ENCODE peak calls at places on chromosome 19, in ten cellular contexts. A is iPS DF 6.9; T is upper lobe of right lung; Q is hepatocyte; N is A549; C is neuronal stem cell; S is CD4-positive, CD25-positive, alpha-beta regulatory T cell; F is tibial nerve; J is tibial artery; Y is neural progenitor cell. W is an unnamed sample.
A peak's percentile ranks its signal among the peaks of the same experiment; 100 is the strongest.

GRCh38 chr19:40701758-40702157 is 11.3 kb upstream of the NUMBL start:
- DNase-seq in A (no peak), T (no peak), Q (no peak), N (no peak), C (no peak), S (no peak), F (no peak), J (no peak), Y (no peak), W (no peak)

GRCh38 chr19:49315111-49315510 is 9.9 kb downstream of the SLC6A16 start:
- DNase-seq in A (no peak), T (no peak), Q (no peak), N (no peak), C (no peak), S (no peak), F (no peak), J (no peak), Y (peak; percentile 44), W (no peak)

GRCh38 chr19:3692141-3693029 is 7.9 kb downstream of the PIP5K1C start:
- DNase-seq in A (no peak), T (no peak), Q (no peak), N (no peak), C (no peak), S (peak; percentile 47), F (no peak), J (no peak), Y (no peak), W (no peak)

GRCh38 chr19:28023064-28023463 is 1189.9 kb downstream of the UQCRFS1 start:
- DNase-seq in A (no peak), T (no peak), Q (peak; percentile 21), N (no peak), C (no peak), S (no peak), F (no peak), J (no peak), Y (no peak), W (no peak)

GRCh38 chr19:38949580-38950367 is 19.0 kb downstream of the MRPS12 start:
- DNase-seq in A (peak; percentile 95), T (peak; percentile 95), Q (peak; percentile 92), N (no peak), C (peak; percentile 80), S (peak; percentile 65), F (peak; percentile 62), J (peak; percentile 84), Y (peak; percentile 99), W (no peak)

GRCh38 chr19:13152356-13152853 is 2.2 kb downstream of the IER2 start:
- DNase-seq in A (no peak), T (no peak), Q (no peak), N (no peak), C (no peak), S (no peak), F (peak; percentile 20), J (no peak), Y (peak; percentile 71), W (no peak)

GRCh38 chr19:42191855-42192254 is 25.6 kb downstream of the DEDD2 start:
- DNase-seq in A (no peak), T (no peak), Q (peak; percentile 85), N (peak; percentile 94), C (no peak), S (no peak), F (no peak), J (no peak), Y (no peak), W (no peak)

GRCh38 chr19:11699931-11700794 is 38.6 kb downstream of the ZNF823 start:
- DNase-seq in A (no peak), T (no peak), Q (peak; percentile 59), N (no peak), C (no peak), S (peak; percentile 21), F (peak; percentile 9), J (no peak), Y (peak; percentile 37), W (peak; percentile 63)

GRCh38 chr19:42067315-42067888 is 2.6 kb downstream of the GRIK5 start:
- DNase-seq in A (no peak), T (no peak), Q (no peak), N (no peak), C (no peak), S (no peak), F (no peak), J (no peak), Y (no peak), W (no peak)

DNA sequence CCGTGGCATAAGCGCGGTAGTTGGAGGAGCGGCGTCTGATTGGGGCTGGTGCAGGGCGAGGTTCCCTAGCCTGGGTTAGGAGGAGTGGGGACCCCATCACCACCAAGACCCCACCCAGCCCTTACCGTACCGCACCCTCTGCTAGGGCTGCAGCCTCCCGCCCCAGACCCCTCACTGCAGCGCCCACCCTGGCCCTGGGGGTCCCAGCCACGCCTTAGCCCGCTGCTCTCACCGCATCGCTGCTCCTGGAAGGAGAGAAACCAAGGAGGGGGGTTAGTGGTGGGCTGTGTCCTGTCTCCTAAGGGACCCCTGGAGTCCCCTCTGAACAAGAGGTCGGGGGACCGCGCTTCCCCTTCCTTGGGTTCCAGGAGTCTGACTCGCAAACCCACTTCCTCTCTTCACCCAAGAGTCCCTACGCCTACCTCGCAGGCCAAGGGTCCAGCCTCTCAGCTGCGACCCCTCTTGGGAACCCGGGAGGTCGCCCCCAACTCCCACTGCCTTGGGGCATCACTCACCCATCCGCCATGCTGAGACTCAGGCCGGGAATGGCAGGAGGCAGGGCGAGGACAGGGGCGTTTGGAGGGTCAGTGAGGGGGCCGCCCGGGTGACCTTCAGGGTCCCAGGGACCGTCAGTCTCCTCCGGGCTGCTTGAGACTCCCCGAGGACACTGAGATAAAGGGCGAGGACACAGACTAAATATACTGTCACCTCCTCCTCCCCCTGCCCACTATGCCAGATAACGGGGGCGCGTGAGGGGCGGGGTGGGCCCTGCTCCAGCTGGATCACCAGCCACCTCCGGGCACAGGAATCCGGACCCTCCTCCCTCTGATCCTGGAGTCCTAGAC is at the start of gene TNNI3:
- DNase-seq in A (no peak), T (no peak), Q (no peak), N (no peak), C (no peak), S (no peak), F (no peak), J (no peak), Y (no peak), W (no peak)
- H3K27ac ChIP-seq in A (no peak within 1 kb of the TSS), T (no peak within 1 kb of the TSS), Q (no peak within 1 kb of the TSS), N (no peak within 1 kb of the TSS), C (no peak within 1 kb of the TSS), S (no peak within 1 kb of the TSS), F (no peak within 1 kb of the TSS), J (no peak within 1 kb of the TSS), Y (no peak within 1 kb of the TSS), W (peak within 1 kb of the TSS; percentile 43)

GRCh38 chr19:17206736-17207581 is 8.2 kb upstream of the USE1 start:
- DNase-seq in A (no peak), T (no peak), Q (peak; percentile 2), N (no peak), C (no peak), S (no peak), F (no peak), J (no peak), Y (no peak), W (no peak)
- H3K4me1 ChIP-seq in A (peaks cover 5% of the 10 kb centered on the region), T (no peaks in the 10 kb centered on the region), Q (no peaks in the 10 kb centered on the region), N (no peaks in the 10 kb centered on the region), C (no peaks in the 10 kb centered on the region), S (no peaks in the 10 kb centered on the region), F (no peaks in the 10 kb centered on the region), J (no peaks in the 10 kb centered on the region), Y (peaks cover 3% of the 10 kb centered on the region), W (no peaks in the 10 kb centered on the region)

GRCh38 chr19:35399231-35399630 is 28.4 kb downstream of the GPR42 start:
- DNase-seq in A (no peak), T (no peak), Q (no peak), N (no peak), C (no peak), S (no peak), F (no peak), J (no peak), Y (no peak), W (no peak)

GRCh38 chr19:35395762-35396199 is 24.9 kb downstream of the GPR42 start:
- DNase-seq in A (no peak), T (no peak), Q (peak; percentile 67), N (no peak), C (no peak), S (no peak), F (no peak), J (no peak), Y (peak; percentile 6), W (no peak)

GRCh38 chr19:35397064-35397463 is 26.2 kb downstream of the GPR42 start:
- DNase-seq in A (no peak), T (no peak), Q (no peak), N (no peak), C (no peak), S (no peak), F (no peak), J (no peak), Y (no peak), W (no peak)

GRCh38 chr19:35398570-35398969 is 27.7 kb downstream of the GPR42 start:
- DNase-seq in A (no peak), T (no peak), Q (no peak), N (no peak), C (no peak), S (no peak), F (no peak), J (no peak), Y (no peak), W (no peak)

DNA sequence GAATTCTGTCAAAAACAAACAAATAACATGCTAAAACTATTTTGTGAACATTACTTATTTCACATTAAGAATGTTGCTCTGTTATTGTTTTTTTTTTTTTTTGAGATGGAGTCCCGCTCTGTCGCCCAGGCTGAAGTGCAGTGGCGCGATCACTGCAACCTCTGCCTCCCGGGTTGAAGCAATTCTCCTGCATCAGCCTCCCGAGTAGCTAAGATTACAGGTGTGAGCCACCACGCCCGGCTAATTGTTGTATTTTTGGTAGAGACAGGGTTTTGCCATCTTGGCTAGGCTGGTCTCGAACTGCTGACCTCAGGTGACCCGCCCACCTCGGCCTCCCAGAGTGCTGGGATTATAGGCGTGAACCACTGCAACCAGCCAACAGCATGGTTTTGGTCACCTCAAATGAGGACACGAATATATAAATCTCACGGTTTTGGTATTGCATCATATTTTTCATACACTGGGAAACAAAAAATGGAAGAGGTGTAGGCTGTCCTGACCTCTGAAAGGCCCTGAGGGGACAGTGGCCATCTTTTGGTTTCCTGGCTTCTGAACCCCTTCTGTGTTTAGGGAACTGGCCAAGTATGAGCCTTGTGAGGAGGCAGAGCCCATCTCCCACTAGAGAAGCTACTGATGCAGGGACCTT is 25.5 kb downstream of the GPR42 start:
- DNase-seq in A (no peak), T (no peak), Q (no peak), N (no peak), C (no peak), S (no peak), F (no peak), J (no peak), Y (no peak), W (no peak)
- H3K4me3 ChIP-seq in A (no peak overlapping the region), T (no peak overlapping the region), Q (no peak overlapping the region), N (no peak overlapping the region), C (no peak overlapping the region), S (no peak overlapping the region), F (no peak overlapping the region), J (no peak overlapping the region), Y (no peak overlapping the region), W (no peak overlapping the region)

DNA sequence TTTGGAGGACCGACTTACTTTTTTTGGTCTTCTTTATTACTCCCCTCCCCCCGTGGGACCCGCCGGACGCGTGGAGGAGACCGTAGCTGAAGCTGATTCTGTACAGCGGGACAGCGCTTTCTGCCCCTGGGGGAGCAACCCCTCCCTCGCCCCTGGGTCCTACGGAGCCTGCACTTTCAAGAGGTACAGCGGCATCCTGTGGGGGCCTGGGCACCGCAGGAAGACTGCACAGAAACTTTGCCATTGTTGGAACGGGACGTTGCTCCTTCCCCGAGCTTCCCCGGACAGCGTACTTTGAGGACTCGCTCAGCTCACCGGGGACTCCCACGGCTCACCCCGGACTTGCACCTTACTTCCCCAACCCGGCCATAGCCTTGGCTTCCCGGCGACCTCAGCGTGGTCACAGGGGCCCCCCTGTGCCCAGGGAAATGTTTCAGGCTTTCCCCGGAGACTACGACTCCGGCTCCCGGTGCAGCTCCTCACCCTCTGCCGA is 409 bp downstream of the FOSB start:
- DNase-seq in A (no peak), T (peak; percentile 68), Q (peak; percentile 57), N (no peak), C (no peak), S (no peak), F (peak; percentile 26), J (peak; percentile 81), Y (peak; percentile 68), W (peak; percentile 33)
- H3K27ac ChIP-seq in A (no peak overlapping the region), T (peak overlapping the region; percentile 99), Q (peak overlapping the region; percentile 91), N (no peak overlapping the region), C (no peak overlapping the region), S (peak overlapping the region; percentile 98), F (peak overlapping the region; percentile 95), J (peak overlapping the region; percentile 95), Y (no peak overlapping the region), W (no peak overlapping the region)

W was measured in SJCRH30.